ENCODE peak calls at places on chromosomes 4 and X, in six cellular contexts. L is Panc1, C is heart right ventricle, J is foreskin keratinocyte, U is bronchial epithelial cell, S is lung. V is an unnamed sample. For H3K27me3, the result is how much of the 10 kb centered on the place peaks cover.

GRCh38 chr4:140249351-140249750 is 95.4 kb upstream of the MAML3 start:
- DNase-seq in J (no peak), U (no peak), L (no peak), C (no peak), S (no peak), V (no peak)

GRCh38 chrX:45126158-45126557 is 74.5 kb downstream of the DIPK2B start:
- DNase-seq in C (no peak), U (no peak), J (no peak), L (no peak), S (no peak), V (no peak)

GRCh38 chr4:171378323-171378722 is 434.9 kb upstream of the GALNTL6 start:
- DNase-seq in J (no peak), C (no peak), S (no peak), L (no peak), U (peak), V (no peak)

GRCh38 chr4:156591679-156592078 is 379.9 kb downstream of the PDGFC start:
- DNase-seq in C (no peak), U (no peak), L (no peak), J (no peak), S (no peak), V (no peak)

GRCh38 chr4:182745268-182745667 is 171.9 kb downstream of the DCTD start:
- DNase-seq in L (no peak), U (peak), J (peak), C (no peak), S (no peak), V (peak)

GRCh38 chr4:94127707-94128328 is 79.8 kb upstream of the SMARCAD1 start:
- DNase-seq in J (no peak), S (no peak), C (no peak), U (peak), L (no peak), V (no peak)

GRCh38 chrX:40108959-40109287 is 11.2 kb upstream of the BCOR start:
- DNase-seq in S (no peak), U (no peak), C (peak), J (no peak), L (no peak), V (peak)

GRCh38 chr4:165872443-165873297 is at the start of gene TLL1:
- DNase-seq in L (no peak), S (no peak), J (peak), C (peak), U (peak), V (peak)

GRCh38 chr4:8556341-8557150 is 23.6 kb upstream of the GPR78 start:
- DNase-seq in S (no peak), L (no peak), U (peak), J (no peak), C (no peak), V (no peak)

GRCh38 chr4:159950707-159951106 is 847.8 kb downstream of the RAPGEF2 start:
- DNase-seq in L (no peak), J (no peak), C (no peak), S (no peak), U (no peak), V (no peak)

GRCh38 chr4:67465032-67465762 is 80.1 kb downstream of the CENPC start:
- DNase-seq in J (no peak), S (no peak), L (no peak), C (no peak), U (no peak), V (no peak)

GRCh38 chr4:110978761-110979160 is 355.9 kb upstream of the PITX2 start:
- DNase-seq in L (no peak), U (no peak), C (no peak), J (no peak), S (no peak), V (no peak)

GRCh38 chr4:141713771-141714445 is 77.5 kb downstream of the IL15 start:
- DNase-seq in J (peak), U (peak), S (no peak), L (no peak), C (no peak), V (no peak)

GRCh38 chrX:46840946-46841740 is 4.3 kb downstream of the RP2 start:
- DNase-seq in U (peak), S (no peak), J (no peak), C (peak), L (no peak), V (peak)

GRCh38 chr4:115154826-115155225 is 41.4 kb upstream of the NDST4 start:
- DNase-seq in S (no peak), C (no peak), U (no peak), J (no peak), L (no peak), V (no peak)

GRCh38 chr4:677431-678293 is 3.3 kb downstream of the MYL5 start:
- DNase-seq in U (peak), L (no peak), J (peak), S (no peak), C (no peak), V (no peak)

GRCh38 chr4:38538517-38538916 is 125.5 kb upstream of the KLF3 start:
- DNase-seq in L (no peak), U (no peak), C (no peak), J (no peak), S (no peak), V (no peak)

GRCh38 chr4:110631582-110632505 is 9.0 kb upstream of the PITX2 start:
- DNase-seq in U (peak), S (peak), J (peak), C (peak), L (peak), V (peak)

GRCh38 chr4:174461438-174462106 is 60.7 kb downstream of the HPGD start:
- DNase-seq in U (peak), J (no peak), C (no peak), L (no peak), S (no peak), V (no peak)

GRCh38 chr4:924107-925096 is 7.7 kb downstream of the GAK start:
- DNase-seq in S (no peak), J (peak), L (no peak), U (peak), C (no peak), V (no peak)

GRCh38 chrX:18886344-18887161 is 97.4 kb downstream of the PHKA2 start:
- DNase-seq in C (peak), L (peak), J (no peak), U (peak), S (peak), V (peak)

GRCh38 chr4:128354205-128354821 is 66.7 kb upstream of the PGRMC2 start:
- DNase-seq in L (peak), J (peak), U (peak), C (peak), S (peak), V (peak)

GRCh38 chrX:15882704-15883539 is 28.3 kb upstream of the AP1S2 start:
- DNase-seq in S (no peak), U (peak), C (no peak), L (no peak), J (no peak), V (no peak)

GRCh38 chrX:50762578-50762977 is 51.4 kb downstream of the SHROOM4 start:
- DNase-seq in C (no peak), S (no peak), J (no peak), U (peak), L (no peak), V (no peak)

GRCh38 chr4:8695237-8696219 is 103.0 kb downstream of the CPZ start:
- DNase-seq in C (no peak), S (no peak), L (no peak), J (no peak), U (no peak), V (peak)

GRCh38 chr4:53307819-53308773 is 57.8 kb downstream of the SCFD2 start:
- DNase-seq in L (no peak), J (no peak), C (no peak), S (no peak), U (no peak), V (no peak)

GRCh38 chrX:145393702-145394235 is 146.5 kb downstream of the SPANXN1 start:
- DNase-seq in L (no peak), S (no peak), C (no peak), J (no peak), U (no peak), V (no peak)

GRCh38 chr4:1183985-1184773 is 11.8 kb upstream of the SPON2 start:
- DNase-seq in C (peak), S (no peak), L (no peak), J (no peak), U (no peak), V (no peak)

GRCh38 chr4:55445921-55446577 is 50.3 kb downstream of the TMEM165 start:
- DNase-seq in J (peak), C (no peak), L (no peak), S (no peak), U (peak), V (no peak)

GRCh38 chrX:45758738-45759397 is 558.2 kb upstream of the DIPK2B start:
- DNase-seq in L (no peak), J (no peak), U (peak), C (no peak), S (no peak), V (no peak)

GRCh38 chrX:110665223-110665622 is 130.4 kb downstream of the CHRDL1 start:
- DNase-seq in L (no peak), C (no peak), S (no peak), U (no peak), J (no peak), V (no peak)

GRCh38 chr4:36278789-36279188 is 2.6 kb upstream of the DTHD1 start:
- DNase-seq in U (peak), L (no peak), J (peak), C (no peak), S (no peak), V (no peak)

GRCh38 chr4:37561803-37562207 is 124.4 kb downstream of the RELL1 start:
- DNase-seq in L (no peak), C (no peak), S (no peak), U (peak), J (peak), V (no peak)

GRCh38 chr4:121118344-121118743 is 45.8 kb downstream of the TNIP3 start:
- DNase-seq in L (no peak), C (no peak), S (no peak), J (no peak), U (no peak), V (no peak)

GRCh38 chr4:54217642-54218486 is 11.2 kb upstream of the PDGFRA start:
- DNase-seq in U (peak), S (peak), C (peak), L (peak), J (no peak), V (peak)

GRCh38 chr4:154606728-154607723 is 5.4 kb downstream of the FGG start:
- DNase-seq in J (no peak), L (no peak), C (no peak), S (no peak), U (no peak), V (no peak)

GRCh38 chrX:115940888-115941332 is 229.6 kb upstream of the AGTR2 start:
- DNase-seq in C (peak), S (peak), U (no peak), L (no peak), J (no peak), V (peak)

GRCh38 chr4:25552580-25553271 is 102.9 kb upstream of the SLC34A2 start:
- DNase-seq in U (no peak), C (peak), L (no peak), J (no peak), S (peak), V (no peak)

GRCh38 chrX:70554081-70554480 is 109.4 kb downstream of the DLG3 start:
- DNase-seq in L (no peak), C (no peak), S (no peak), U (peak), J (no peak), V (no peak)

DNA sequence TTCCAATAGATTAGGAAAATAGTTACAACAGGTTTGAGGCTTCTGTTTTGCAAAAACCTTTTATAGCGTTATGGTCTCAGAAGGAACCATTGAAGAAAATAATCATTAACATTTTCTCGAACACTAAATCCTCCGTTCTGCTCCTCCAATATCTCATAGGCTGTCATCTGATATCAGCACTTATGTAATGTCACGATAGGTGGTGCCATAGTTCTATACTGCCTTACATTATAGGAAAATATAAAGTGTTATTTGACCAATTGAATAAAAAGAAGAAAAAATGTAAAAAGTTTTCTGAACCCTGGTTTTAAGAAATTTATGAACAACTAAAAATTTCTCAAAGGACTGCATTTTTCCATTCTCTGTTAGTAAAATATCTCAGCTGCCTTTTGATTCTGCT is 291.4 kb downstream of the RPA4 start:
- DNase-seq in U (no peak), L (no peak), C (no peak), J (no peak), S (no peak), V (no peak)
- H3K27me3 ChIP-seq in U (under half), L (under half), C (under half), J (under half), S (under half), V (under half)

GRCh38 chr4:178293601-178294000 is 851.4 kb upstream of the AGA start:
- DNase-seq in S (no peak), J (no peak), U (no peak), L (no peak), C (no peak), V (no peak)

DNA sequence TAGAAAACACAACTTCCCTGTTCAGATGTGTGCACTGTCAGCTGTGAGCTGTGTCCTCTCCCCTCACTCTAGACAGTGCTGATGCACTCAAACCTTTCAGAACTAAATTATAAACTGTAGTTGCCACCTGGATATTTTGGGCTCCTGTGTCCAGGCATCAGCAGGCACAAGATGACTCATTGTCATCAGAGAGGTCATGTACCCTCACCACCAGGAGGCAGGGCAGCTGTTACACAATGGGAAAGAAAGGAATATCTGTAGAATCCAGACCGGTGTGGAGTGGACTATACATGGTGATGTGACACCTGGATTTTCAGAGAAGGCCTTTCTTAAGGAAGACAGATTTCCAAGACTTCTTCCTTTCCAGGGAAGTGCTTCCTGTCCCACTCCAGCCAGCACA is 854.4 kb upstream of the AGA start:
- DNase-seq in C (no peak), U (no peak), L (no peak), J (no peak), S (no peak), V (peak)
- TF ChIP-seq CTCF in C (no peak), U (no peak), L (peak), J (no peak), S (no peak), V (peak)

DNA sequence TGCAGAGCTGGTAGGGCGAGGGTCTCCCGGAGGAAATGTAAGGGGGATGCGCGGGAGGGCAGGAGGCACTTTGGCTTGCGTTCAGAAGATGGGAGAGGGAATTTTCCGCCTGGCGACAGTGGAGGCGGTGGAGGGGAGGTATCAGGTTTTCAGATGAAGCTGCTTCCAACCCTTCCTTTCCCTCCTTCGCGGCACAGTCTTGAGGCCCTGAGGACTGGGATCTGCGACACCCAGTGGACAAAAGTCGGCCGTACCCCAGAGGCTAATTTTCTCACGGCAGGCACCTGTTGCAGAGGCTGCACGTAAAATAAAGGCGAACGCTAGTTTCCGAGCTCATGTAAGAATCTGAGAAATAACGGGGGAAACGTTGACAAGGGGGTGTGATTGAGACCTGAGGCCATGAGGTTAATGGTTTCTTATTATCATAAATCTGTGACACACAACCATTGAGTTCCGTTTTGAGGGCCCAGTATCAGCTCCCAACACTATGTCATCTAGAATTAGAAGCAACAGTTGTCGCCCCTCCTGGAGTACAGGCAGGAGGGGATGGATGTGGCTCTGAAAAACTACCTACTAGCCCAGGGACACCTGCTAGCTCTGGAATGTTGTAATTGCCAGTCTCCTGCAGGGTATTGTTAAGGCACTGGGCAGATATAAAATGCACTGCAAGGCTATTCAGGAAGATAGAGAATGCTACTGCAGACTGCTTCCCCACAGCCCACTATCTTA is 1.1 kb downstream of the ZCCHC18 start:
- DNase-seq in J (peak), C (peak), L (no peak), U (peak), S (peak), V (peak)
- H3K27me3 ChIP-seq in J (under half), C (under half), L (under half), U (under half), S (under half), V (under half)

DNA sequence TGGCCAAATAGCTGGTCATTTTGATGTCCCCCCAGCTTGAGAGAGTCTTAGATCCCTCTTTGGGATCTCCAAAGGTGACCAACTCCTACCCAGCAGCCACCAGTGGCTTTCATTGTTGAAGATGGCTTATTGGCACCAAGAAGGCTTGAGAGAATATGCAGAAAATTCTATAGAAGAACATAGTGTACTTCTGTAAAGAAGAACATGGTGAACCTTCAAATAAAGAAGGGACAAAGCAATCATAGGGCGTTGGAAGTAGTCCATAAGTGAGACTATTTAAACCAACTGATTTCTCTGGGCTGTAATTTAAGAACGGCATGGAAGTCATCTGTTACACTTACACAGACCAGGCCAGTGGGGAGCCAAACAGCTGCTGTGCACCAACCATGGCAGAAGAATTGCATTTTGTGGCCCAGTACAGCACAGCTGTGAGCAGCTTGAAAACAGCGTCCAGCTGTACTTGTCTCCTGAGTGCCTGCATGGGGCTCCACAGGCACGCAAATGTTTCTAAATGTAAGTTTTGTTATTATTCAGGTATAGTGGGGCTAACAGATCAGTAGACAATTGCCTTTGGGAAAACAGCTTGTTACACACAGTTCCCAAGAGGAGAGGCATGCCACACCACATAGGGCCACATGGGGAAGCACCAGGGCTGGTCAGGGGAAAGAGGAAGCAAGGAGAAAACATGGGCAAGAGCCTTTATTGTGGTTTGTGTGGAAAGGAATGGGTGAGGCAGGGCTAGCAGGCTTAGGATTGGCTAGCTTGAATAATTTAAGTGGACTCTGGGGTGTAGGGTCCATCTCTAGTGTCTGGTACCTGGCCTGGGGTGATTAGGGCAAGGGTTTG is 125.0 kb downstream of the ARHGAP6 start:
- DNase-seq in L (no peak), S (no peak), U (no peak), J (no peak), C (peak), V (no peak)
- TF ChIP-seq CTCF in L (no peak), S (no peak), U (peak), J (no peak), C (no peak), V (no peak)

V was measured in BE2C.